ENCODE peak calls at places on chromosome X, in eight cellular contexts. N, R, G, Y, Q, I, B and J are unnamed samples.

GRCh38 chrX:48958635-48959094 is 1.3 kb upstream of the OTUD5 start:
- DNase-seq in R (no peak), Y (peak), I (peak), N (no peak), B (peak), Q (no peak), G (peak), J (no peak)

GRCh38 chrX:397575-397974 is 10.9 kb upstream of the PPP2R3B start:
- DNase-seq in N (no peak), R (no peak), I (no peak), B (no peak), G (no peak), Q (no peak), Y (peak), J (no peak)

GRCh38 chrX:39504227-39504626 is 593.5 kb downstream of the BCOR start:
- DNase-seq in R (no peak), Y (no peak), N (no peak), G (no peak), Q (no peak), B (no peak), I (no peak), J (no peak)

GRCh38 chrX:99857455-99857854 is 552.6 kb downstream of the PCDH19 start:
- DNase-seq in I (no peak), Q (no peak), B (no peak), R (no peak), G (no peak), Y (no peak), N (no peak), J (no peak)

GRCh38 chrX:23061116-23061515 is 61.4 kb downstream of the DDX53 start:
- DNase-seq in B (no peak), Q (no peak), R (no peak), N (no peak), Y (no peak), I (no peak), G (no peak), J (no peak)

GRCh38 chrX:117972681-117973080 is 143.9 kb downstream of the KLHL13 start:
- DNase-seq in Y (peak), N (peak), R (no peak), I (no peak), B (no peak), G (no peak), Q (no peak), J (no peak)

GRCh38 chrX:13177921-13178320 is 133.5 kb upstream of the FAM9C start:
- DNase-seq in Y (no peak), I (no peak), N (peak), B (no peak), R (no peak), Q (no peak), G (no peak), J (no peak)

GRCh38 chrX:20046864-20047263 is 56.0 kb upstream of the BCLAF3 start:
- DNase-seq in I (no peak), B (no peak), Y (no peak), R (no peak), N (no peak), Q (no peak), G (no peak), J (no peak)

GRCh38 chrX:72308566-72309296 is 3.0 kb upstream of the CITED1 start:
- DNase-seq in B (peak), G (peak), I (peak), N (peak), Q (no peak), R (peak), Y (peak), J (peak)

GRCh38 chrX:3286196-3286920 is 60.1 kb downstream of the MXRA5 start:
- DNase-seq in I (no peak), Y (peak), G (no peak), N (no peak), B (no peak), Q (no peak), R (no peak), J (no peak)

GRCh38 chrX:150364347-150365050 is 1.4 kb downstream of the MAMLD1 start:
- DNase-seq in I (no peak), Q (peak), R (peak), Y (peak), B (peak), G (peak), N (peak), J (no peak)

GRCh38 chrX:38166478-38167083 is 54.1 kb downstream of the SRPX start:
- DNase-seq in Y (no peak), N (peak), Q (no peak), R (no peak), B (no peak), G (no peak), I (no peak), J (no peak)

GRCh38 chrX:68480969-68481368 is 17.9 kb upstream of the YIPF6 start:
- DNase-seq in G (no peak), I (no peak), R (no peak), Q (no peak), Y (no peak), N (no peak), B (no peak), J (no peak)